ENCODE peak calls at places on chromosome 19, in ten cellular contexts. T is glutamatergic neuron, G is brain microvascular endothelial cell, V is foreskin fibroblast, P is hepatocyte, C is left ventricle myocardium inferior, S is Peyer's patch, Q is IMR-90, L is RWPE1, A is mammary epithelial cell. W is an unnamed sample.
A peak's percentile ranks its signal among the peaks of the same experiment; 100 is the strongest.

GRCh38 chr19:10317857-10318462 is 2.1 kb upstream of the FDX2 start:
- DNase-seq in T (no peak), G (no peak), V (no peak), P (no peak), C (no peak), S (no peak), Q (no peak), L (no peak), A (no peak), W (no peak)

GRCh38 chr19:2173388-2173787 is 9.7 kb downstream of the DOT1L start:
- DNase-seq in T (no peak), G (no peak), V (no peak), P (no peak), C (no peak), S (no peak), Q (no peak), L (no peak), A (no peak), W (no peak)

GRCh38 chr19:30371157-30371845 is 883 bp upstream of the ZNF536 start:
- DNase-seq in T (no peak), G (no peak), V (no peak), P (no peak), C (no peak), S (no peak), Q (no peak), L (no peak), A (no peak), W (no peak)

GRCh38 chr19:18373892-18374629 is 11.9 kb upstream of the GDF15 start:
- DNase-seq in T (peak; percentile 82), G (peak; percentile 99), V (peak; percentile 98), P (peak; percentile 92), C (peak; percentile 90), S (peak; percentile 93), Q (peak; percentile 99), L (peak; percentile 86), A (peak; percentile 90), W (peak; percentile 100)

GRCh38 chr19:44093931-44094765 is at the start of gene ZNF224:
- DNase-seq in T (peak; percentile 92), G (peak; percentile 93), V (peak; percentile 86), P (peak; percentile 95), C (peak; percentile 90), S (peak; percentile 96), Q (peak; percentile 90), L (peak; percentile 90), A (peak; percentile 89), W (peak; percentile 84)

GRCh38 chr19:30593358-30593757 is 221.2 kb downstream of the ZNF536 start:
- DNase-seq in T (no peak), G (no peak), V (no peak), P (no peak), C (no peak), S (no peak), Q (no peak), L (no peak), A (no peak), W (no peak)

GRCh38 chr19:39497850-39498261 is 891 bp upstream of the DLL3 start:
- DNase-seq in T (peak; percentile 92), G (no peak), V (no peak), P (peak; percentile 75), C (no peak), S (peak; percentile 66), Q (peak; percentile 19), L (no peak), A (no peak), W (no peak)

GRCh38 chr19:49889687-49890348 is 6.9 kb downstream of the IL4I1 start:
- DNase-seq in T (peak; percentile 82), G (peak; percentile 60), V (peak; percentile 73), P (peak; percentile 78), C (peak; percentile 74), S (peak; percentile 87), Q (peak; percentile 61), L (no peak), A (peak; percentile 51), W (peak; percentile 84)

GRCh38 chr19:53823380-53824120 is 564 bp downstream of the NLRP12 start:
- DNase-seq in T (no peak), G (no peak), V (no peak), P (no peak), C (no peak), S (no peak), Q (no peak), L (no peak), A (no peak), W (peak; percentile 53)

GRCh38 chr19:56404705-56405056 is 549 bp downstream of the ZNF583 start:
- DNase-seq in T (no peak), G (no peak), V (no peak), P (no peak), C (no peak), S (no peak), Q (no peak), L (no peak), A (no peak), W (no peak)

GRCh38 chr19:56405062-56405461 is 930 bp downstream of the ZNF583 start:
- DNase-seq in T (no peak), G (no peak), V (no peak), P (no peak), C (no peak), S (no peak), Q (no peak), L (no peak), A (no peak), W (no peak)

GRCh38 chr19:56403261-56403660 is 871 bp upstream of the ZNF583 start:
- DNase-seq in T (no peak), G (no peak), V (no peak), P (no peak), C (no peak), S (no peak), Q (peak; percentile 39), L (no peak), A (no peak), W (no peak)

GRCh38 chr19:56400485-56400884 is 3.6 kb upstream of the ZNF583 start:
- DNase-seq in T (no peak), G (no peak), V (no peak), P (no peak), C (no peak), S (no peak), Q (no peak), L (no peak), A (no peak), W (no peak)

DNA sequence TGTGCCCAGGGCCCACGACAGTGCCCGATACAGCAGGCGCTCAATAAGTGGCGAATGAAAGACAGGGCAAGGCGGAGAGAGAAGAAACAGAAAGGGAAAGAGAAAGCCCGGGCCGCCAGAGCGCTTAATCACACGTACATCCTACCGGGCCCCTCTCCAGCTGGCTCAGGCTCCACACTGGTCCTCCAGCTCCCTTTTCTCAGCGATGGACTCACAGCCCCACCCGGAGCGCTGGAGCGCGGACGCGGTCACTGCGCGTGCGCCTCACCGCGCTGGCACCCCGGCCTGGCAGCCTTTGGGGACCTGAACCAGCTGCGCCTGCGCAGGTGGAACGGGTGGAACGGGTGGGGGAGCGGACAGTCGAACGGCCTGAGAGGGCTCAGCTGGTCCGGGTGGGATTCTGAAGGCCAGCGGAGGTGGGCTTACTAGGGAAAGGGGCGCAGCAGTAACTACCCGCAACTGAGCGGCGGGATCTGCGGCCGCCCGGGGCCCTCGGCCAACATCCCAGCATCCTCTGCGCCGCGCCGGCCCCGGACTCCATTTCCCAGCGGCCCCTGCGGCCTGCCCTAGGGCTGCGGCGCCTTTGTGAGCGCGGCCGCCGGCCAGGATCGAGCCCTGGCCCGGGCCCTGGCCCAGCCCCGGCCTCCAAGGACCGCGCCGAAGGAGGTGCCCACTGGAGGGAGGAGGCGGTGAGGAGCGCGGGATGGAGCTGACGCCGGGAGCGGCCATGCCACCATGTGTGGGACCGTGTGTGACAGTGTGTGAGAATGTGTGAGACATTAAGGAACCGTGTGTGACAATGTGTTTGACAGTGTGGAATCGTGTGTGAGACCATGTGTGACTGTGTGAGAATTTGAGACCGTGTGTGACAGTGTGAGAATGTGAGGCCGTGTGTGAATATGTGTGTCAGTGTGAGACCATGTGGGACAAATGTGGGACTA is at the start of gene ZNF583:
- DNase-seq in T (peak; percentile 93), G (peak; percentile 95), V (peak; percentile 97), P (peak; percentile 97), C (peak; percentile 98), S (peak; percentile 96), Q (peak; percentile 97), L (peak; percentile 60), A (peak; percentile 96), W (peak; percentile 91)
- TF ChIP-seq CTCF in T (no peak), G (no peak), V (no peak), P (no peak), C (no peak), S (no peak), Q (no peak), L (no peak), A (no peak), W (no peak)

GRCh38 chr19:45556835-45557234 is 27.8 kb downstream of the OPA3 start:
- DNase-seq in T (no peak), G (no peak), V (no peak), P (no peak), C (no peak), S (no peak), Q (no peak), L (no peak), A (no peak), W (no peak)

GRCh38 chr19:45554481-45554880 is 30.1 kb downstream of the OPA3 start:
- DNase-seq in T (no peak), G (no peak), V (no peak), P (no peak), C (no peak), S (no peak), Q (no peak), L (no peak), A (no peak), W (no peak)

GRCh38 chr19:45560686-45561085 is 23.9 kb downstream of the OPA3 start:
- DNase-seq in T (no peak), G (no peak), V (no peak), P (no peak), C (no peak), S (no peak), Q (no peak), L (no peak), A (no peak), W (no peak)

GRCh38 chr19:45560038-45560437 is 24.6 kb downstream of the OPA3 start:
- DNase-seq in T (no peak), G (no peak), V (no peak), P (no peak), C (no peak), S (no peak), Q (no peak), L (no peak), A (no peak), W (no peak)

GRCh38 chr19:45558399-45558878 is 26.2 kb downstream of the OPA3 start:
- DNase-seq in T (peak; percentile 65), G (peak; percentile 20), V (no peak), P (peak; percentile 78), C (no peak), S (peak; percentile 86), Q (peak; percentile 33), L (peak; percentile 49), A (peak; percentile 40), W (peak; percentile 59)
- TF ChIP-seq CTCF in T (peak; percentile 56), G (peak; percentile 85), V (peak; percentile 63), P (peak; percentile 62), C (peak; percentile 66), S (peak; percentile 70), Q (peak; percentile 64), L (peak; percentile 68), A (peak; percentile 90), W (peak; percentile 83)

GRCh38 chr19:7833225-7834156 is 3.5 kb downstream of the EVI5L start:
- DNase-seq in T (no peak), G (no peak), V (peak; percentile 89), P (no peak), C (peak; percentile 82), S (peak; percentile 91), Q (peak; percentile 33), L (peak; percentile 91), A (peak; percentile 57), W (no peak)
- TF ChIP-seq CTCF in T (no peak), G (no peak), V (no peak), P (no peak), C (no peak), S (no peak), Q (no peak), L (no peak), A (no peak), W (no peak)

GRCh38 chr19:51735759-51736449 is 12.1 kb upstream of the HAS1 start:
- DNase-seq in T (no peak), G (peak; percentile 76), V (no peak), P (no peak), C (peak; percentile 31), S (peak; percentile 64), Q (peak; percentile 3), L (no peak), A (no peak), W (peak; percentile 97)
- TF ChIP-seq CTCF in T (no peak), G (no peak), V (no peak), P (no peak), C (no peak), S (no peak), Q (no peak), L (no peak), A (no peak), W (no peak)